ENCODE peak calls at places on chromosomes 7 and 10, in eight cellular contexts. P, Z, X, F, N, B, O and T are unnamed samples. For H3K4me1, the result is how much of the 10 kb centered on the place peaks cover.

GRCh38 chr10:132354356-132355094 is 22.5 kb downstream of the LRRC27 start:
- DNase-seq in P (no peak), O (no peak), Z (no peak), X (no peak), N (no peak), F (no peak), B (no peak), T (no peak)

GRCh38 chr10:132646443-132647097 is 109.0 kb downstream of the INPP5A start:
- DNase-seq in N (no peak), P (no peak), Z (peak), F (no peak), O (no peak), B (peak), X (no peak), T (no peak)

GRCh38 chr7:49166441-49166840 is 242.1 kb downstream of the CDC14C start:
- DNase-seq in X (peak), N (no peak), F (peak), O (no peak), P (peak), B (no peak), Z (no peak), T (peak)

GRCh38 chr7:36663481-36663880 is 60.8 kb downstream of the AOAH start:
- DNase-seq in X (no peak), Z (no peak), B (no peak), O (no peak), F (no peak), N (no peak), P (no peak), T (no peak)

GRCh38 chr7:45874408-45875131 is 1.7 kb upstream of the CCDC201 start:
- DNase-seq in N (peak), B (no peak), F (no peak), X (no peak), O (no peak), Z (no peak), P (no peak), T (no peak)

GRCh38 chr10:48603421-48604038 is 1.3 kb downstream of the ARHGAP22 start:
- DNase-seq in Z (no peak), N (no peak), X (no peak), P (no peak), O (no peak), F (no peak), B (no peak), T (peak)

GRCh38 chr7:1313591-1313990 is 80.9 kb downstream of the UNCX start:
- DNase-seq in Z (no peak), O (peak), B (peak), P (no peak), X (peak), N (no peak), F (no peak), T (peak)

GRCh38 chr10:104054430-104054829 is 31.2 kb downstream of the COL17A1 start:
- DNase-seq in O (no peak), F (no peak), X (no peak), P (no peak), Z (no peak), N (peak), B (no peak), T (no peak)

GRCh38 chr10:18713077-18713476 is 53.8 kb downstream of the ARL5B start:
- DNase-seq in P (no peak), Z (no peak), N (peak), X (no peak), O (no peak), F (no peak), B (no peak), T (no peak)

GRCh38 chr7:30707391-30708351 is 25.4 kb upstream of the CRHR2 start:
- DNase-seq in X (no peak), P (no peak), Z (no peak), F (no peak), B (peak), N (no peak), O (no peak), T (no peak)

GRCh38 chr7:80611779-80612178 is 26.7 kb upstream of the CD36 start:
- DNase-seq in B (peak), Z (no peak), X (no peak), F (no peak), O (peak), P (no peak), N (peak), T (no peak)

GRCh38 chr10:43409385-43410109 is 561 bp upstream of the HNRNPF start:
- DNase-seq in Z (peak), B (peak), O (no peak), X (peak), F (no peak), N (no peak), P (no peak), T (no peak)

GRCh38 chr10:91340613-91341362 is 69.4 kb upstream of the HECTD2 start:
- DNase-seq in P (no peak), F (no peak), N (peak), B (no peak), X (peak), O (peak), Z (no peak), T (no peak)

GRCh38 chr10:90969947-90970673 is 49.2 kb upstream of the ANKRD1 start:
- DNase-seq in Z (no peak), X (no peak), N (peak), B (no peak), O (no peak), P (no peak), F (no peak), T (no peak)

GRCh38 chr10:8137726-8138125 is 83.2 kb downstream of the GATA3 start:
- DNase-seq in B (no peak), Z (no peak), X (no peak), O (no peak), P (no peak), N (no peak), F (no peak), T (no peak)

GRCh38 chr10:79552143-79552542 is 8.1 kb downstream of the SFTPA2 start:
- DNase-seq in B (no peak), Z (no peak), X (no peak), O (no peak), P (no peak), F (no peak), N (no peak), T (no peak)

GRCh38 chr10:48237225-48237855 is 37.2 kb downstream of the FRMPD2 start:
- DNase-seq in X (no peak), N (no peak), O (no peak), P (no peak), B (no peak), Z (no peak), F (no peak), T (no peak)

GRCh38 chr10:29067628-29068027 is 221.2 kb upstream of the LYZL1 start:
- DNase-seq in X (no peak), Z (no peak), O (no peak), B (no peak), F (no peak), P (no peak), N (no peak), T (no peak)

GRCh38 chr10:18797286-18797685 is 138.1 kb downstream of the ARL5B start:
- DNase-seq in N (no peak), X (no peak), F (no peak), Z (no peak), O (no peak), P (no peak), B (no peak), T (no peak)

GRCh38 chr10:125052146-125052545 is 108.2 kb downstream of the CTBP2 start:
- DNase-seq in P (no peak), X (no peak), N (no peak), F (no peak), Z (no peak), O (no peak), B (no peak), T (no peak)

GRCh38 chr7:129664029-129665012 is 52.8 kb downstream of the NRF1 start:
- DNase-seq in Z (no peak), B (no peak), P (peak), X (peak), N (peak), F (no peak), O (no peak), T (no peak)

GRCh38 chr7:1317654-1318450 is 85.2 kb downstream of the UNCX start:
- DNase-seq in N (no peak), X (peak), O (no peak), F (no peak), Z (no peak), P (no peak), B (peak), T (no peak)

GRCh38 chr7:86848226-86848625 is 204.5 kb downstream of the GRM3 start:
- DNase-seq in O (no peak), F (no peak), X (no peak), B (no peak), P (no peak), N (no peak), Z (no peak), T (no peak)

GRCh38 chr10:6064119-6064518 is 2.0 kb upstream of the IL2RA start:
- DNase-seq in O (no peak), B (no peak), P (no peak), X (no peak), Z (no peak), N (no peak), F (no peak), T (peak)

GRCh38 chr10:29144126-29144525 is 144.7 kb upstream of the LYZL1 start:
- DNase-seq in N (peak), F (no peak), O (no peak), Z (no peak), X (no peak), P (no peak), B (no peak), T (no peak)

GRCh38 chr7:120227255-120227654 is 45.7 kb upstream of the KCND2 start:
- DNase-seq in B (no peak), F (no peak), X (no peak), N (no peak), P (no peak), O (no peak), Z (no peak), T (no peak)

GRCh38 chr10:70137927-70138883 is 5.6 kb upstream of the AIFM2 start:
- DNase-seq in Z (peak), B (no peak), F (no peak), P (no peak), O (no peak), N (no peak), X (no peak), T (no peak)

GRCh38 chr7:80681272-80681885 is 42.9 kb downstream of the CD36 start:
- DNase-seq in N (peak), P (no peak), F (no peak), X (peak), Z (no peak), B (no peak), O (peak), T (no peak)

GRCh38 chr7:27972272-27972671 is 208.3 kb downstream of the JAZF1 start:
- DNase-seq in N (no peak), X (no peak), B (no peak), F (no peak), P (no peak), O (no peak), Z (no peak), T (no peak)

GRCh38 chr7:154350892-154351291 is 298.7 kb downstream of the DPP6 start:
- DNase-seq in Z (no peak), N (no peak), F (no peak), P (no peak), X (no peak), O (no peak), B (no peak), T (no peak)

GRCh38 chr7:29968683-29969457 is 20.7 kb downstream of the SCRN1 start:
- DNase-seq in Z (no peak), N (peak), B (no peak), X (no peak), F (no peak), O (no peak), P (no peak), T (no peak)

GRCh38 chr7:140982508-140982907 is 32.2 kb downstream of the MRPS33 start:
- DNase-seq in Z (no peak), F (no peak), X (no peak), N (no peak), B (no peak), P (no peak), O (no peak), T (no peak)

GRCh38 chr10:132293416-132294195 is 14.1 kb downstream of the STK32C start:
- DNase-seq in P (peak), N (no peak), B (peak), O (peak), X (peak), Z (no peak), F (no peak), T (peak)

GRCh38 chr7:78970440-78970916 is 483.0 kb downstream of the MAGI2 start:
- DNase-seq in B (no peak), Z (no peak), X (no peak), N (no peak), F (no peak), O (no peak), P (peak), T (no peak)

GRCh38 chr7:130881091-130881798 is 147.2 kb upstream of the KLF14 start:
- DNase-seq in O (no peak), N (no peak), X (no peak), F (no peak), Z (no peak), P (no peak), B (no peak), T (no peak)

GRCh38 chr7:130882396-130882795 is 148.4 kb upstream of the KLF14 start:
- DNase-seq in B (no peak), F (no peak), X (no peak), P (no peak), N (no peak), Z (no peak), O (no peak), T (no peak)

GRCh38 chr7:130880668-130881067 is 146.7 kb upstream of the KLF14 start:
- DNase-seq in F (no peak), P (no peak), O (no peak), B (no peak), X (no peak), N (no peak), Z (no peak), T (no peak)

GRCh38 chr7:130883928-130884327 is 149.9 kb upstream of the KLF14 start:
- DNase-seq in B (no peak), N (no peak), O (no peak), Z (no peak), X (no peak), P (no peak), F (no peak), T (no peak)

DNA sequence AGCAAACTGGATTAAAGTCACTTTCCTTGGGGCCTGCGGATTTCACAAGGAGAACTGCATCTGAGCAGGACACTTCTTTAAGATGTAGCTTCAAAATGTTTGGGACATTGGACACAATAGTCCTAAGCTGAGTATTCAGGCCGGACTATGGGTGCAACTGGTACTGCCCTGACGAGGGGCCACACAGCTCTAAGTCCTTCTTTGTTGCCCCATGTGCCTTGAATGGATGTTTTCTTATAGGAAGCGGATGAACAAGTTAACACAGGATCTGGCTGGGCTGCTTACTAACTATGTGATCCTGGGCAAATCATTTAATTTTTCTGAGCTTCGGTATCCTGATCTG is 147.8 kb upstream of the KLF14 start:
- DNase-seq in N (no peak), X (no peak), P (peak), B (no peak), F (no peak), Z (no peak), O (no peak), T (no peak)
- H3K4me1 ChIP-seq in N (under half), X (under half), P (under half), B (half or more), F (under half), Z (under half), O (under half), T (under half)

DNA sequence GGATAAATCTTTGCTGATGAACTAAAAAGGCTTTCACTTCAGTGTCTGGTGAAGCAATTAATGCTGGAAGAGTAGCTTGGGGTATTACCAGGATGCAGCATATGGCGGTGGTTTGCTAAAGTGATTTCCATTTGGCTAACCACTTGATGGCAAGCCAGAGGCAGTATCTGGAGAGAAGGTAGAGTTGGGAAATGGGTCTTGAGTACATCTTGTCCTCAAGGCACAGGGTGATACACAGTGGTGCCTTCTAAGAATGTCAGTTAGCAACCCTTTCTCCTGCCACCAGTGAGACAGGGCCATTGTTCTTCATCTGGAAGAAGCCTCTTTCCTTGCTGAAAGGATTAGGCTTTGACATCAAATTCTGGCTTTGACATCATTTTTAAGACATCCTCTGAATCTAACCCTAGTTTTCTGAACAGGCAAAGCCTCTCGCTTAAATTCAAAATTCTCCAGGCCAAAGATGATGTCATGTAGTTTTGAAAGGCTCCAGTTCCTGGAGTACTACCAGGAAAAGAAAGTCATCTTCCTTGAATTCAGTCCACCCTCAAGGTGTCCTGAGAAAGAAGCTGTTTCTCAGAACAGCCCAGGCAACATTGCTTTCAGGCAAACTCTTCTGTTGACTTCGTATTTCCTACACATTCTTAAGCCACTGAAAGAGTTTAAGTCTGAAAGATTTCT is 162.4 kb downstream of the ARID5B start:
- DNase-seq in P (no peak), O (no peak), B (no peak), N (peak), X (no peak), Z (peak), F (no peak), T (no peak)
- H3K4me1 ChIP-seq in P (under half), O (under half), B (half or more), N (under half), X (under half), Z (under half), F (under half), T (under half)

DNA sequence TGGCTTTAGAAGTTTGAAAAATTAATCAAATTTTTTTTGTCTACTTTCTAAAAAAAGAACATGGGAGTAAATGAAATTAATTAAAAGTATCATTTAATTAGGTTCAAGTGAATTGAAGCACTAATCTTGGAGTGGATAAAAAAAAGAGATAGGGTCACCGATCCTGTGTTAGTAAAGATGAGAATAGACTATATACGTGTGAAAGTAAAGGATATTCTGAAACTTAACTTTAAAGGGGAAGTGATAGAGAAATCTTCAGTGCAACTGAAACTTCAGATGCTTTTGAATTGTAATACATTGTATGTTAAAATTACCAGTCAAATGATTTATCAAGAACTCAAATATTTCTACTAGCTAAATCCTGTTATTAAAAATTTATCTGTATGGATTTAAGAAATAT is 4.8 kb downstream of the NHLRC2 start:
- DNase-seq in O (no peak), N (no peak), B (no peak), P (no peak), Z (no peak), X (no peak), F (no peak), T (no peak)
- H3K4me1 ChIP-seq in O (under half), N (under half), B (half or more), P (under half), Z (under half), X (under half), F (under half), T (under half)

GRCh38 chr7:106052681-106053080 is 59.4 kb downstream of the SYPL1 start:
- DNase-seq in X (no peak), Z (no peak), O (no peak), B (no peak), P (no peak), N (no peak), F (no peak), T (no peak)
- H3K4me1 ChIP-seq in X (under half), Z (under half), O (under half), B (under half), P (under half), N (under half), F (under half), T (under half)